ENCODE peak calls at places on chromosome 6, in seven cellular contexts. One of them, this sample, is unnamed.

GRCh38 chr6:46419576-46420002 is 71.7 kb downstream of the RCAN2 start:
- DNase-seq in OCI-M1: peak
- DNase-seq in activated CD4-positive, alpha-beta T cell treated with anti-CD3 and anti-CD28 coated beads for 36 hours: peak
- DNase-seq in T-cell: no peak
- DNase-seq in G401: peak
- DNase-seq in ovary: peak
- DNase-seq in omental fat pad: peak
- DNase-seq in this sample: peak

GRCh38 chr6:17032595-17033591 is 69.0 kb upstream of the STMND1 start:
- DNase-seq in OCI-M1: no peak
- DNase-seq in activated CD4-positive, alpha-beta T cell treated with anti-CD3 and anti-CD28 coated beads for 36 hours: no peak
- DNase-seq in T-cell: no peak
- DNase-seq in G401: peak
- DNase-seq in ovary: peak
- DNase-seq in omental fat pad: peak
- DNase-seq in this sample: no peak

GRCh38 chr6:82363368-82364086 is at the start of gene TPBG:
- DNase-seq in OCI-M1: peak
- DNase-seq in activated CD4-positive, alpha-beta T cell treated with anti-CD3 and anti-CD28 coated beads for 36 hours: peak
- DNase-seq in T-cell: no peak
- DNase-seq in G401: no peak
- DNase-seq in ovary: peak
- DNase-seq in omental fat pad: no peak
- DNase-seq in this sample: no peak

GRCh38 chr6:98944598-98945011 is 3.1 kb downstream of the FBXL4 start:
- DNase-seq in OCI-M1: peak
- DNase-seq in activated CD4-positive, alpha-beta T cell treated with anti-CD3 and anti-CD28 coated beads for 36 hours: no peak
- DNase-seq in T-cell: no peak
- DNase-seq in G401: peak
- DNase-seq in ovary: no peak
- DNase-seq in omental fat pad: no peak
- DNase-seq in this sample: no peak

GRCh38 chr6:111852704-111853103 is 20.5 kb downstream of the FYN start:
- DNase-seq in OCI-M1: peak
- DNase-seq in activated CD4-positive, alpha-beta T cell treated with anti-CD3 and anti-CD28 coated beads for 36 hours: no peak
- DNase-seq in T-cell: no peak
- DNase-seq in G401: peak
- DNase-seq in ovary: no peak
- DNase-seq in omental fat pad: no peak
- DNase-seq in this sample: peak

GRCh38 chr6:41595166-41595565 is 43.1 kb upstream of the MDFI start:
- DNase-seq in OCI-M1: no peak
- DNase-seq in activated CD4-positive, alpha-beta T cell treated with anti-CD3 and anti-CD28 coated beads for 36 hours: no peak
- DNase-seq in T-cell: no peak
- DNase-seq in G401: no peak
- DNase-seq in ovary: no peak
- DNase-seq in omental fat pad: no peak
- DNase-seq in this sample: no peak

GRCh38 chr6:22766979-22767378 is 197.6 kb downstream of the HDGFL1 start:
- DNase-seq in OCI-M1: no peak
- DNase-seq in activated CD4-positive, alpha-beta T cell treated with anti-CD3 and anti-CD28 coated beads for 36 hours: no peak
- DNase-seq in T-cell: no peak
- DNase-seq in G401: no peak
- DNase-seq in ovary: no peak
- DNase-seq in omental fat pad: no peak
- DNase-seq in this sample: no peak

GRCh38 chr6:66897576-66897975 is 1190.5 kb upstream of the EYS start:
- DNase-seq in OCI-M1: peak
- DNase-seq in activated CD4-positive, alpha-beta T cell treated with anti-CD3 and anti-CD28 coated beads for 36 hours: no peak
- DNase-seq in T-cell: no peak
- DNase-seq in G401: no peak
- DNase-seq in ovary: no peak
- DNase-seq in omental fat pad: no peak
- DNase-seq in this sample: peak

GRCh38 chr6:40962241-40962640 is 76.8 kb downstream of the UNC5CL start:
- DNase-seq in OCI-M1: peak
- DNase-seq in activated CD4-positive, alpha-beta T cell treated with anti-CD3 and anti-CD28 coated beads for 36 hours: peak
- DNase-seq in T-cell: no peak
- DNase-seq in G401: no peak
- DNase-seq in ovary: no peak
- DNase-seq in omental fat pad: no peak
- DNase-seq in this sample: peak

GRCh38 chr6:162149786-162150185 is 577.8 kb downstream of the PRKN start:
- DNase-seq in OCI-M1: no peak
- DNase-seq in activated CD4-positive, alpha-beta T cell treated with anti-CD3 and anti-CD28 coated beads for 36 hours: no peak
- DNase-seq in T-cell: no peak
- DNase-seq in G401: peak
- DNase-seq in ovary: no peak
- DNase-seq in omental fat pad: no peak
- DNase-seq in this sample: no peak

GRCh38 chr6:36874016-36874442 is 574 bp downstream of the PPIL1 start:
- DNase-seq in OCI-M1: peak
- DNase-seq in activated CD4-positive, alpha-beta T cell treated with anti-CD3 and anti-CD28 coated beads for 36 hours: peak
- DNase-seq in T-cell: no peak
- DNase-seq in G401: peak
- DNase-seq in ovary: peak
- DNase-seq in omental fat pad: peak
- DNase-seq in this sample: no peak

GRCh38 chr6:28922004-28922840 is 1.6 kb downstream of the TRIM27 start:
- DNase-seq in OCI-M1: peak
- DNase-seq in activated CD4-positive, alpha-beta T cell treated with anti-CD3 and anti-CD28 coated beads for 36 hours: peak
- DNase-seq in T-cell: peak
- DNase-seq in G401: no peak
- DNase-seq in ovary: no peak
- DNase-seq in omental fat pad: no peak
- DNase-seq in this sample: peak

GRCh38 chr6:149750136-149750609 is 632 bp downstream of the PCMT1 start:
- DNase-seq in OCI-M1: peak
- DNase-seq in activated CD4-positive, alpha-beta T cell treated with anti-CD3 and anti-CD28 coated beads for 36 hours: peak
- DNase-seq in T-cell: peak
- DNase-seq in G401: peak
- DNase-seq in ovary: no peak
- DNase-seq in omental fat pad: no peak
- DNase-seq in this sample: no peak

This sample was measured in MV-4-11.